ENCODE peak calls at places on chromosomes 3 and 15, in eight cellular contexts. One of them, this sample, is unnamed.
A peak's percentile ranks its signal among the peaks of the same experiment; 100 is the strongest.

GRCh38 chr3:44184319-44184953 is 57.2 kb upstream of the TOPAZ1 start:
- DNase-seq in A549: no peak
- DNase-seq in transverse colon: peak; percentile 49
- DNase-seq in GM12878: no peak
- DNase-seq in sigmoid colon: no peak
- DNase-seq in K562: no peak
- DNase-seq in suprapubic skin: no peak
- DNase-seq in tibial nerve: no peak
- DNase-seq in this sample: peak; percentile 87

GRCh38 chr3:10594915-10595314 is 89.5 kb upstream of the ATP2B2 start:
- DNase-seq in A549: peak; percentile 54
- DNase-seq in transverse colon: no peak
- DNase-seq in GM12878: peak; percentile 5
- DNase-seq in sigmoid colon: no peak
- DNase-seq in K562: peak; percentile 99
- DNase-seq in suprapubic skin: no peak
- DNase-seq in tibial nerve: no peak
- DNase-seq in this sample: no peak

GRCh38 chr3:168220609-168221008 is 124.9 kb upstream of the GOLIM4 start:
- DNase-seq in A549: no peak
- DNase-seq in transverse colon: no peak
- DNase-seq in GM12878: no peak
- DNase-seq in sigmoid colon: no peak
- DNase-seq in K562: no peak
- DNase-seq in suprapubic skin: no peak
- DNase-seq in tibial nerve: no peak
- DNase-seq in this sample: no peak

GRCh38 chr3:31247850-31248618 is 284.7 kb upstream of the STT3B start:
- DNase-seq in A549: no peak
- DNase-seq in transverse colon: no peak
- DNase-seq in GM12878: peak; percentile 77
- DNase-seq in sigmoid colon: no peak
- DNase-seq in K562: no peak
- DNase-seq in suprapubic skin: no peak
- DNase-seq in tibial nerve: no peak
- DNase-seq in this sample: peak; percentile 57

GRCh38 chr15:23869391-23869790 is 182.3 kb upstream of the NDN start:
- DNase-seq in A549: no peak
- DNase-seq in transverse colon: peak; percentile 37
- DNase-seq in GM12878: no peak
- DNase-seq in sigmoid colon: no peak
- DNase-seq in K562: peak; percentile 21
- DNase-seq in suprapubic skin: no peak
- DNase-seq in tibial nerve: no peak
- DNase-seq in this sample: no peak

GRCh38 chr3:18556503-18556902 is 131.4 kb upstream of the SATB1 start:
- DNase-seq in A549: no peak
- DNase-seq in transverse colon: no peak
- DNase-seq in GM12878: peak; percentile 39
- DNase-seq in sigmoid colon: no peak
- DNase-seq in K562: no peak
- DNase-seq in suprapubic skin: no peak
- DNase-seq in tibial nerve: no peak
- DNase-seq in this sample: no peak

GRCh38 chr3:39291903-39292329 is 12.1 kb upstream of the CX3CR1 start:
- DNase-seq in A549: peak; percentile 72
- DNase-seq in transverse colon: peak; percentile 79
- DNase-seq in GM12878: no peak
- DNase-seq in sigmoid colon: peak; percentile 77
- DNase-seq in K562: peak; percentile 84
- DNase-seq in suprapubic skin: peak; percentile 87
- DNase-seq in tibial nerve: peak; percentile 58
- DNase-seq in this sample: peak; percentile 95

GRCh38 chr15:42581272-42581730 is 5.9 kb downstream of the STARD9 start:
- DNase-seq in A549: peak; percentile 34
- DNase-seq in transverse colon: peak; percentile 88
- DNase-seq in GM12878: no peak
- DNase-seq in sigmoid colon: peak; percentile 95
- DNase-seq in K562: peak; percentile 33
- DNase-seq in suprapubic skin: peak; percentile 92
- DNase-seq in tibial nerve: peak; percentile 73
- DNase-seq in this sample: peak; percentile 95

GRCh38 chr15:100572362-100572983 is 29.5 kb downstream of the LINS1 start:
- DNase-seq in A549: peak; percentile 29
- DNase-seq in transverse colon: no peak
- DNase-seq in GM12878: no peak
- DNase-seq in sigmoid colon: no peak
- DNase-seq in K562: no peak
- DNase-seq in suprapubic skin: no peak
- DNase-seq in tibial nerve: no peak
- DNase-seq in this sample: no peak
- TF ChIP-seq CTCF in A549: peak; percentile 59
- TF ChIP-seq CTCF in transverse colon: peak; percentile 35
- TF ChIP-seq CTCF in GM12878: peak; percentile 1
- TF ChIP-seq CTCF in sigmoid colon: peak; percentile 30
- TF ChIP-seq CTCF in K562: peak; percentile 18
- TF ChIP-seq CTCF in suprapubic skin: peak; percentile 35
- TF ChIP-seq CTCF in tibial nerve: peak; percentile 60
- TF ChIP-seq CTCF in this sample: peak; percentile 63

DNA sequence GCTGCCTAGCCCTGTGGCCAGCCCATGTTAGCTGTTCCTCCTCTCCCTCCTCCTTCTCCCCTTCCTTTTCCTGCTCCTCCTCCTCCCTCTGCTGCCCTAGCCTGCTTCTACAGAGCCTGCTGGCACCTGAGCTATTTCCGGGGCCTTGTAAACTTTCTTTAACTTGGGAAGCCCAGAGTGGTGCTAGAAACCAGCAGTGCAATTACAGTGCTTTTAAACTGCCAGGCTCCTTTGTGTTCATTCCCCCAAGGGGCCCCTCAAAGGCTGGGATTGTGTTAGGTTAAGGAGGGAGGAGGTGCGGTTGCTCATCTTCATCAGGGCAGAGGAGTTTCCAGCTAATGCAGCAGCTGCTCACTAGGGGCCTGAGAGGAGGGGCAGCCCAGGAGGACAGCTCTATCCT is 70.8 kb downstream of the MRPL46 start:
- DNase-seq in A549: no peak
- DNase-seq in transverse colon: no peak
- DNase-seq in GM12878: no peak
- DNase-seq in sigmoid colon: no peak
- DNase-seq in K562: no peak
- DNase-seq in suprapubic skin: no peak
- DNase-seq in tibial nerve: no peak
- DNase-seq in this sample: no peak
- TF ChIP-seq EP300 in A549: no peak
- TF ChIP-seq EP300 in transverse colon: no peak
- TF ChIP-seq EP300 in GM12878: no peak
- TF ChIP-seq EP300 in sigmoid colon: no peak
- TF ChIP-seq EP300 in K562: no peak
- TF ChIP-seq EP300 in suprapubic skin: no peak
- TF ChIP-seq EP300 in tibial nerve: no peak
- TF ChIP-seq EP300 in this sample: no peak

GRCh38 chr15:75625542-75626347 is at the start of gene SNUPN:
- DNase-seq in A549: peak; percentile 99
- DNase-seq in transverse colon: peak; percentile 96
- DNase-seq in GM12878: peak; percentile 87
- DNase-seq in sigmoid colon: peak; percentile 96
- DNase-seq in K562: peak; percentile 95
- DNase-seq in suprapubic skin: peak; percentile 97
- DNase-seq in tibial nerve: peak; percentile 90
- DNase-seq in this sample: peak; percentile 98
- TF ChIP-seq CTCF in A549: no peak
- TF ChIP-seq CTCF in transverse colon: no peak
- TF ChIP-seq CTCF in GM12878: no peak
- TF ChIP-seq CTCF in sigmoid colon: no peak
- TF ChIP-seq CTCF in K562: no peak
- TF ChIP-seq CTCF in suprapubic skin: no peak
- TF ChIP-seq CTCF in tibial nerve: peak; percentile 53
- TF ChIP-seq CTCF in this sample: no peak

DNA sequence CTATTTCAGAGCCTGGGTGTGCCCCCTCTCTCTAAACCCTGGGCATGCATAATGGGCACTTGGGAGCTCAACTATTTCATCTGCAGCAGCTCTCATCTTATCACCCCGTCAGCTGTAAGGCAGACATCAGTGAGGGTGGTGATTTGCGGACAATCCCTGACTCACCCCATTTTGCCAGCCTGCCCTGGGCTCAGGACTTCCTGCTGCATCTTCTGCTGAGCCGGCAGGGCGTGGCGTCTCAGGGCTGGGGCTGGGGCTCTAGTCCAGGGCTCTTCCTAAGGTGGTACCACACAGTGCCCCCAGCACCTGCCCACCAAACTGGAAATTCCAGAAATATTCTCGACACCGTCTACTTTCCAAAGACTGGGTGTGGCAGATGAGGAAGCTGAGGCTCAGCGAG is 925 bp upstream of the PSTPIP1 start:
- DNase-seq in A549: no peak
- DNase-seq in transverse colon: peak; percentile 30
- DNase-seq in GM12878: no peak
- DNase-seq in sigmoid colon: peak; percentile 67
- DNase-seq in K562: no peak
- DNase-seq in suprapubic skin: peak; percentile 82
- DNase-seq in tibial nerve: no peak
- DNase-seq in this sample: no peak
- TF ChIP-seq EP300 in A549: no peak
- TF ChIP-seq EP300 in transverse colon: no peak
- TF ChIP-seq EP300 in GM12878: no peak
- TF ChIP-seq EP300 in sigmoid colon: no peak
- TF ChIP-seq EP300 in K562: no peak
- TF ChIP-seq EP300 in suprapubic skin: no peak
- TF ChIP-seq EP300 in tibial nerve: no peak
- TF ChIP-seq EP300 in this sample: no peak

GRCh38 chr3:49929333-49930240 is at the start of gene MON1A:
- DNase-seq in A549: peak; percentile 64
- DNase-seq in transverse colon: peak; percentile 97
- DNase-seq in GM12878: peak; percentile 40
- DNase-seq in sigmoid colon: peak; percentile 98
- DNase-seq in K562: peak; percentile 82
- DNase-seq in suprapubic skin: peak; percentile 98
- DNase-seq in tibial nerve: peak; percentile 89
- DNase-seq in this sample: peak; percentile 98
- TF ChIP-seq CTCF in A549: peak; percentile 25
- TF ChIP-seq CTCF in transverse colon: peak; percentile 19
- TF ChIP-seq CTCF in GM12878: peak; percentile 24
- TF ChIP-seq CTCF in sigmoid colon: peak; percentile 21
- TF ChIP-seq CTCF in K562: peak; percentile 34
- TF ChIP-seq CTCF in suprapubic skin: no peak
- TF ChIP-seq CTCF in tibial nerve: peak; percentile 57
- TF ChIP-seq CTCF in this sample: peak; percentile 30

This sample was measured in esophagus muscularis mucosa.